ENCODE peak calls at places on chromosomes 5 and 9, in four cellular contexts. One of them, this sample, is unnamed.
A peak's percentile ranks its signal among the peaks of the same experiment; 100 is the strongest.

GRCh38 chr5:171845857-171846785 is 60.5 kb downstream of the SMIM23 start:
- DNase-seq in A549: peak; percentile 17
- DNase-seq in K562: no peak
- DNase-seq in GM12878: no peak
- DNase-seq in this sample: no peak

GRCh38 chr5:94228791-94229190 is 389.6 kb downstream of the KIAA0825 start:
- DNase-seq in A549: no peak
- DNase-seq in K562: no peak
- DNase-seq in GM12878: no peak
- DNase-seq in this sample: no peak

GRCh38 chr5:157217289-157218024 is 36.8 kb downstream of the ITK start:
- DNase-seq in A549: no peak
- DNase-seq in K562: no peak
- DNase-seq in GM12878: no peak
- DNase-seq in this sample: no peak

GRCh38 chr5:133397432-133397831 is 214.9 kb downstream of the FSTL4 start:
- DNase-seq in A549: no peak
- DNase-seq in K562: no peak
- DNase-seq in GM12878: no peak
- DNase-seq in this sample: no peak

GRCh38 chr9:16207161-16207560 is 654.3 kb downstream of the CCDC171 start:
- DNase-seq in A549: no peak
- DNase-seq in K562: no peak
- DNase-seq in GM12878: no peak
- DNase-seq in this sample: no peak

GRCh38 chr5:43553381-43553780 is 3.5 kb downstream of the PAIP1 start:
- DNase-seq in A549: no peak
- DNase-seq in K562: no peak
- DNase-seq in GM12878: no peak
- DNase-seq in this sample: no peak

GRCh38 chr5:68911840-68912690 is 181.7 kb upstream of the SLC30A5 start:
- DNase-seq in A549: no peak
- DNase-seq in K562: no peak
- DNase-seq in GM12878: no peak
- DNase-seq in this sample: peak; percentile 6

GRCh38 chr5:127652952-127653611 is 4.2 kb downstream of the CTXN3 start:
- DNase-seq in A549: no peak
- DNase-seq in K562: no peak
- DNase-seq in GM12878: no peak
- DNase-seq in this sample: no peak

GRCh38 chr5:16465544-16466432 is at the start of gene ZNF622:
- DNase-seq in A549: peak; percentile 92
- DNase-seq in K562: peak; percentile 89
- DNase-seq in GM12878: peak; percentile 68
- DNase-seq in this sample: peak; percentile 91

GRCh38 chr5:140115186-140115500 is 1.2 kb downstream of the PURA start:
- DNase-seq in A549: no peak
- DNase-seq in K562: no peak
- DNase-seq in GM12878: no peak
- DNase-seq in this sample: no peak

DNA sequence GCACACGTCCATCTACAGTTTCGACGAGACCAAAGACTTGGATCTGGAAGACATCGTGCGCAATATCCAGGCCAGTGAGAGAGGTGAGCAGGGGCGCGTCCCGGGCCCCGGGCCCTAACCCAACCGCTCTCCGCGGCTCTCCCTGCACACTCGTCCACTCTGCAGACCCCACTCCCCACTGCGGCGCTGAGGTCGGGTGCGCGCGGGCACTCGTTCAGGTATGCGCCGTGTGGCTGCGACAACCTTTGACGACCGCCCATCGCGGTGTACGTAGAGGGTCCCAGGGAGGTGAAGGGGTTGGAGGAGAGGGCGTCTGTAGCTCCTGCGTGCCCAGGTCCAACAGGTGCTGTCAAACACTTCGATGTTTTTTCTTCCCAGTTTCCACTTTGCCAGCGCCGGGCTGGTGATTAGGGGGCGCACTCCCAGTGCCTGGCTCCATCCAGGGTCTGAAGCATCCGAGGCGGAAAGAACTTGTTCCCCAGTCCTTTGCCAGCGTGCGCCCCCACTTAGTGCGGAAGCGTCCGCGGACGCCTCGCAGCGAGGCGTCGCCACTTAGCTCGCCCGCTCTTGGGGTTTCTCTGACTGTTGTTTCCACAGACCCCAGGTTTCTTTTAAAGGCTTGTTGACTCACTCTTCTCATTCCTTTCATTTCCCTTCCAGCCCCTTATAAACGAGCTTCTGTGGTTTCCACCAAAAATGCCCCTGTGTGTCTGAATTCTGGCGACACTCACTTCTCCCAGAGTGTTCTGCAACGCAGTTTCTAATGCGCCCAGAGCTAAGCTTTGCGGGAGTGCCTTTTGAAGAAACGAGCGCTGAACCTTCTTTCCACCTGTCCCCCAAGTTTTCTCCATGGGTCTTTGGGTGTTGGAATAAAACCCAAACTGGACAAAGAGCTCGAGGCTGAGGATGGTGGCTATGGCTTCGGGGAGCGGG is 1.6 kb downstream of the NPR3 start:
- DNase-seq in A549: no peak
- DNase-seq in K562: no peak
- DNase-seq in GM12878: no peak
- DNase-seq in this sample: no peak
- TF ChIP-seq POLR2AphosphoS2 in A549: no peak
- TF ChIP-seq POLR2AphosphoS2 in K562: no peak
- TF ChIP-seq POLR2AphosphoS2 in GM12878: no peak
- TF ChIP-seq POLR2AphosphoS2 in this sample: no peak

GRCh38 chr5:25568989-25569625 is 924.3 kb upstream of the CDH10 start:
- DNase-seq in A549: no peak
- DNase-seq in K562: peak; percentile 15
- DNase-seq in GM12878: no peak
- DNase-seq in this sample: no peak
- TF ChIP-seq POLR2AphosphoS2 in A549: no peak
- TF ChIP-seq POLR2AphosphoS2 in K562: no peak
- TF ChIP-seq POLR2AphosphoS2 in GM12878: no peak
- TF ChIP-seq POLR2AphosphoS2 in this sample: no peak

DNA sequence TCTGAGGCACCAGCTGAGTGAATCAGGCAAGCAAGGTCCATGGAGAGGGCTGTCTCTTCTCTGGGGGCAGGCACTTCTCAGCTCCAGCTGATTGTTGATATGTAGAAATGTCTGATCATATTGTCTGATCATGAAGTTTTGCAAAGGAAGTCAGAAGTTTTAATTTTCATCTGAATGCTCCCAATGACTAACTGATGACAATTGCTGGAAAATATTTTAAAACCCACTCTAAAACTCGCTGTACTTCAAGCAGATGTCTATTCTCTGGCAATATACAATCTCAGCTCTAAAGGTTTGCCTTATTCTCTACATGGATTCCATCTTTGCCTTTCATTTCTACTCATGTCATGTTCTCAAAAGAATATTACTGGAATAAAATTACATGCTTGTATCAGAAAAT is 12.7 kb downstream of the PLK2 start:
- DNase-seq in A549: no peak
- DNase-seq in K562: no peak
- DNase-seq in GM12878: no peak
- DNase-seq in this sample: no peak
- TF ChIP-seq POLR2AphosphoS2 in A549: no peak
- TF ChIP-seq POLR2AphosphoS2 in K562: no peak
- TF ChIP-seq POLR2AphosphoS2 in GM12878: no peak
- TF ChIP-seq POLR2AphosphoS2 in this sample: no peak

GRCh38 chr9:74500584-74500924 is 3.4 kb downstream of the RORB start:
- DNase-seq in A549: no peak
- DNase-seq in K562: no peak
- DNase-seq in GM12878: no peak
- DNase-seq in this sample: no peak
- TF ChIP-seq POLR2AphosphoS2 in A549: no peak
- TF ChIP-seq POLR2AphosphoS2 in K562: no peak
- TF ChIP-seq POLR2AphosphoS2 in GM12878: no peak
- TF ChIP-seq POLR2AphosphoS2 in this sample: no peak

GRCh38 chr9:93397664-93398381 is 53.7 kb upstream of the FAM120A start:
- DNase-seq in A549: no peak
- DNase-seq in K562: no peak
- DNase-seq in GM12878: no peak
- DNase-seq in this sample: no peak
- TF ChIP-seq POLR2AphosphoS2 in A549: no peak
- TF ChIP-seq POLR2AphosphoS2 in K562: no peak
- TF ChIP-seq POLR2AphosphoS2 in GM12878: no peak
- TF ChIP-seq POLR2AphosphoS2 in this sample: no peak

GRCh38 chr5:73454379-73455036 is 5.9 kb upstream of the FOXD1 start:
- DNase-seq in A549: peak; percentile 83
- DNase-seq in K562: peak; percentile 74
- DNase-seq in GM12878: no peak
- DNase-seq in this sample: peak; percentile 67
- TF ChIP-seq POLR2AphosphoS2 in A549: no peak
- TF ChIP-seq POLR2AphosphoS2 in K562: no peak
- TF ChIP-seq POLR2AphosphoS2 in GM12878: no peak
- TF ChIP-seq POLR2AphosphoS2 in this sample: no peak

DNA sequence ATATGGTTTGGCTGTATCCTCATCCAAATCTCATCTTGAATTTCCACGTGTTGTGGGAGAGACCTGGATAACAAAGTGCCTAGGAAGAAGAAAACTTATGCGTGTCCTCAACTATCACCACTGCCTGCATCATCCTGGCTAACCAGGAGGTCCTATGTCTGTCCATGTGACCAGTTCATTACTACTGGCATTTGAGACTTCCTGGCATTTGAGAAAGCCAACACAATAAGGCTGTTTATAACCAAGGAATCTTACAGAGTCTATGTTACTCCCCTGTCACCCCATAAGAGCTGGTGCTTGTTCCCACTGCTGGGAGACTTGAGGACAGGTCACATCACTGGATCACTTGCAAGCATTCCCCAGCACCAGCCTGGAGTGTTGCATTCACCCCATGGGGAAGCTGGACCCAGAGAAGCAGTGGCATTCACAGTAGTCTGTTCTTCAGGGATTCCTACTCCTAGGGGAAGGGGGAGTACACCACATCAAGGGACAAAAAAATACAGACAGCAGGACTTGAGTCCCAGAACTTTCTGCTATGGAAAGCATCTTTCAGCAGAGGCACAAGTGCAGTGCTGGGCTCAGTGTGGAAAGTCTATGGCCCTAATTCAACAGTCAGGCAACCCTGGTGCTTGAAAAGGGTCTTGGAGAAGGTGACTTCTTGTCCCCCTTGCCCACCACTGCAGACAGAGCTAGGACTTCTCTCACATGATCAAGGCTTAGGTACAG is 717.1 kb downstream of the SEMA5A start:
- DNase-seq in A549: no peak
- DNase-seq in K562: no peak
- DNase-seq in GM12878: no peak
- DNase-seq in this sample: no peak
- TF ChIP-seq POLR2AphosphoS2 in A549: no peak
- TF ChIP-seq POLR2AphosphoS2 in K562: no peak
- TF ChIP-seq POLR2AphosphoS2 in GM12878: no peak
- TF ChIP-seq POLR2AphosphoS2 in this sample: no peak

DNA sequence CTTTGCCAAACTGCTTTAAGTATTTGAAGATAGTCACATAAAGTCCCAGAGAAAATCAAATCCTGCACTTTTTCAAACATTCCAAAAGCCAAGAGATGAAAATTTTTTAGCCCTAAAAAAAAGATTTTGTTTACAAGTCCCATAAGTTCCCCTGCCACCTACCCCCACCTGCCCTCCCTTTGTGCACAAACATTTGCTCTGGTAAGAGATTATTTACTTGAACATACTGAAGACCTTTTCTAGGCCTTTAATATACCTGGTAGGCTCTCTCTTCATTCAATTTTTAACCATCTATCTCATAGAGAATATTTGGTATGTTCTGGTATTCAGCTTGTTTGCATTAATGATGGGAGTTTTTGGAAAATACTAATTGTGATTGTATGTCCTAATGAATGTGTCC is 50.3 kb downstream of the MEGF9 start:
- DNase-seq in A549: no peak
- DNase-seq in K562: no peak
- DNase-seq in GM12878: no peak
- DNase-seq in this sample: no peak
- TF ChIP-seq POLR2AphosphoS2 in A549: no peak
- TF ChIP-seq POLR2AphosphoS2 in K562: no peak
- TF ChIP-seq POLR2AphosphoS2 in GM12878: no peak
- TF ChIP-seq POLR2AphosphoS2 in this sample: no peak

GRCh38 chr9:129623331-129623730 is 2.4 kb upstream of the C9orf50 start:
- DNase-seq in A549: no peak
- DNase-seq in K562: no peak
- DNase-seq in GM12878: no peak
- DNase-seq in this sample: no peak
- TF ChIP-seq POLR2AphosphoS2 in A549: no peak
- TF ChIP-seq POLR2AphosphoS2 in K562: no peak
- TF ChIP-seq POLR2AphosphoS2 in GM12878: no peak
- TF ChIP-seq POLR2AphosphoS2 in this sample: no peak

This sample was measured in HepG2.